ENCODE peak calls at places on chromosome 13, in seven cellular contexts. X, P, G, S, Y, R and T are unnamed samples. For H3K36me3, the result is how much of the 10 kb centered on the place peaks cover.

GRCh38 chr13:34246511-34246910 is 428.6 kb downstream of the RFC3 start:
- DNase-seq in X (no peak), P (peak), G (no peak), S (no peak), Y (no peak), R (no peak), T (no peak)

GRCh38 chr13:32446778-32447465 is 19.0 kb upstream of the N4BP2L1 start:
- DNase-seq in X (no peak), P (no peak), G (no peak), S (no peak), Y (no peak), R (no peak), T (no peak)

GRCh38 chr13:64758520-64758919 is 2471.6 kb downstream of the PCDH9 start:
- DNase-seq in X (no peak), P (peak), G (no peak), S (no peak), Y (peak), R (no peak), T (no peak)

GRCh38 chr13:68378294-68378693 is 1148.2 kb upstream of the PCDH9 start:
- DNase-seq in X (no peak), P (no peak), G (no peak), S (no peak), Y (no peak), R (no peak), T (no peak)

GRCh38 chr13:112740502-112741131 is 50.8 kb downstream of the ATP11A start:
- DNase-seq in X (no peak), P (peak), G (no peak), S (no peak), Y (peak), R (peak), T (no peak)

GRCh38 chr13:44396963-44397580 is 23.4 kb downstream of the SERP2 start:
- DNase-seq in X (no peak), P (peak), G (no peak), S (no peak), Y (peak), R (no peak), T (no peak)

GRCh38 chr13:80716610-80717081 is 375.7 kb upstream of the SPRY2 start:
- DNase-seq in X (no peak), P (no peak), G (no peak), S (no peak), Y (no peak), R (no peak), T (no peak)

GRCh38 chr13:41854758-41855157 is 106.2 kb downstream of the VWA8 start:
- DNase-seq in X (no peak), P (peak), G (no peak), S (no peak), Y (no peak), R (no peak), T (no peak)

DNA sequence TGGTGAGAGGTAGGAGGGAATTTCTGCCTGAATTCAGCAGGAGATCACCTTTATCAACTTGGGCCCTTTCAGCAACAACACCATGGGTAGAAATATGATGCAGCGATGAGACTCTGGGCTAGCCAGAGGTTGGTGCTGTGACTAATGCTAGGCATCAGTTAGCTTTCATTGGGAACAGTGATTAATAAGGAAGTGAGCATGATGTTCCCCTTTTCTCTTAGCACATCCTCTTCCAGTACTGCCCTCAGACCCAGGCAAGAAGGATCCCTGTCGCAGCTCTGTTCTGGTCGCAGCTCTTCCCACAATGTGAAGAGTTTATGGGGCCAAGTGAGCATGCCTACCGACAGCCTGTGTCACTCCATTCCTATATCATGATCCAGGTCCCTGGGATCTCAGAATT is 100.5 kb downstream of the FLT1 start:
- DNase-seq in X (no peak), P (no peak), G (no peak), S (no peak), Y (no peak), R (no peak), T (no peak)
- H3K36me3 ChIP-seq in X (under half), P (under half), G (under half), S (under half), Y (under half), R (under half), T (under half)

DNA sequence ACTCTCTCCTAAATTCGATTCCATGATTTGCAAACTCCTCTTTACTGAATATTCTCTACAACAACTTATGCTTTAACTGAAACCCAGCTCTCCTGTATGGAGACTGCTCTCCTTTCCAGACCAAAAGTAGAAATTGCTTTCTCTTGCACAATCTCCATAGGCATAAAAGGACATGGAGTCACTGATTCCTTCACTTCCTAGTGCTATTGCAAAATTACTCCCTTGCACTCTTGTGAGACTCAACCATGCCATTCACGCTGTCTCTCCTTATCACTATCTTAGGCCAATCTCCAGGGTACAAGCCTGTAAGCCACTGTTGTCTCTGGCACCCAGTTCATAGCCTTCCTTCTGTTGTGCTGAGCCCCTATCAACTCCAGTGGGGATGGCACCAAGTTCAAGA is 30.6 kb downstream of the SERPINE3 start:
- DNase-seq in X (no peak), P (no peak), G (no peak), S (no peak), Y (no peak), R (no peak), T (no peak)
- H3K36me3 ChIP-seq in X (half or more), P (under half), G (half or more), S (half or more), Y (under half), R (under half), T (half or more)

DNA sequence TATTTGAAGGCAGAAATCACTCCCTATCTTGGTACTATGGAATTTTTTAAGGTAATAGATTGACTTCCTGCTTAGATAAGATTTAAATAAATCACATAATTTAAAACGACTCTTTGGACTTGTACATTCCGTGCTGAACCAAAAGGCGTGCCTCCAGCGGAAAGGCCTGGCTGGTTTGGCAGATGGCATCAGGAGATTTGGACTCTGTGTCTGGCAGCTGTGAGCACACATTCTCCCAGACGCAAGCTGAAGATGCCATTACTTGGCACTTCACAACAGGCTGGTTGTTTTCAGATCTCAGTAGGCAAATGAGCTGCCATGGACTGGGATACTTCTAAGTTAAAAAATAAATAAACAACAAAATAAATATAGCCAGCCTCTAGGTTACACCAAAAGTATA is 104.5 kb upstream of the SLC15A1 start:
- DNase-seq in X (no peak), P (no peak), G (no peak), S (no peak), Y (no peak), R (no peak), T (no peak)
- H3K36me3 ChIP-seq in X (under half), P (under half), G (half or more), S (under half), Y (under half), R (under half), T (under half)

GRCh38 chr13:110637747-110638146 is 22.4 kb downstream of the NAXD start:
- DNase-seq in X (no peak), P (no peak), G (no peak), S (no peak), Y (no peak), R (no peak), T (no peak)
- H3K36me3 ChIP-seq in X (under half), P (under half), G (half or more), S (half or more), Y (under half), R (under half), T (half or more)

GRCh38 chr13:36924001-36924400 is 4.0 kb upstream of the SMAD9 start:
- DNase-seq in X (peak), P (no peak), G (no peak), S (no peak), Y (no peak), R (no peak), T (no peak)
- H3K36me3 ChIP-seq in X (under half), P (under half), G (under half), S (under half), Y (under half), R (under half), T (under half)

GRCh38 chr13:20049558-20050473 is 91.3 kb downstream of the ZMYM2 start:
- DNase-seq in X (no peak), P (no peak), G (no peak), S (no peak), Y (no peak), R (no peak), T (no peak)
- H3K36me3 ChIP-seq in X (half or more), P (under half), G (under half), S (under half), Y (under half), R (under half), T (half or more)